ENCODE peak calls at places on chromosomes 4 and X, in six cellular contexts. One of them, this sample, is unnamed.

GRCh38 chrX:123626962-123627361 is 105.9 kb downstream of the THOC2 start:
- DNase-seq in fibroblast of the aortic adventitia: peak
- DNase-seq in esophagus squamous epithelium: no peak
- DNase-seq in ovary: no peak
- DNase-seq in heart left ventricle: no peak
- DNase-seq in tibial nerve: no peak
- DNase-seq in this sample: no peak

GRCh38 chr4:26192921-26193894 is 127.6 kb upstream of the RBPJ start:
- DNase-seq in fibroblast of the aortic adventitia: no peak
- DNase-seq in esophagus squamous epithelium: no peak
- DNase-seq in ovary: no peak
- DNase-seq in heart left ventricle: no peak
- DNase-seq in tibial nerve: no peak
- DNase-seq in this sample: no peak

GRCh38 chr4:169060396-169061081 is 50.5 kb upstream of the CBR4 start:
- DNase-seq in fibroblast of the aortic adventitia: peak
- DNase-seq in esophagus squamous epithelium: no peak
- DNase-seq in ovary: no peak
- DNase-seq in heart left ventricle: no peak
- DNase-seq in tibial nerve: no peak
- DNase-seq in this sample: no peak

GRCh38 chrX:20116575-20117240 is at the start of gene MAP7D2:
- DNase-seq in fibroblast of the aortic adventitia: no peak
- DNase-seq in esophagus squamous epithelium: no peak
- DNase-seq in ovary: no peak
- DNase-seq in heart left ventricle: no peak
- DNase-seq in tibial nerve: no peak
- DNase-seq in this sample: no peak

GRCh38 chrX:106481341-106481740 is 130.4 kb upstream of the RADX start:
- DNase-seq in fibroblast of the aortic adventitia: peak
- DNase-seq in esophagus squamous epithelium: no peak
- DNase-seq in ovary: peak
- DNase-seq in heart left ventricle: no peak
- DNase-seq in tibial nerve: peak
- DNase-seq in this sample: no peak

GRCh38 chr4:176988226-176988625 is 195.5 kb upstream of the VEGFC start:
- DNase-seq in fibroblast of the aortic adventitia: peak
- DNase-seq in esophagus squamous epithelium: no peak
- DNase-seq in ovary: no peak
- DNase-seq in heart left ventricle: no peak
- DNase-seq in tibial nerve: no peak
- DNase-seq in this sample: no peak

GRCh38 chr4:186676531-186677158 is 47.0 kb downstream of the FAT1 start:
- DNase-seq in fibroblast of the aortic adventitia: peak
- DNase-seq in esophagus squamous epithelium: no peak
- DNase-seq in ovary: no peak
- DNase-seq in heart left ventricle: no peak
- DNase-seq in tibial nerve: no peak
- DNase-seq in this sample: no peak

GRCh38 chr4:101355767-101356702 is 8.7 kb upstream of the PPP3CA start:
- DNase-seq in fibroblast of the aortic adventitia: peak
- DNase-seq in esophagus squamous epithelium: no peak
- DNase-seq in ovary: peak
- DNase-seq in heart left ventricle: no peak
- DNase-seq in tibial nerve: no peak
- DNase-seq in this sample: no peak

GRCh38 chr4:73908965-73909364 is 39.8 kb downstream of the CXCL1 start:
- DNase-seq in fibroblast of the aortic adventitia: no peak
- DNase-seq in esophagus squamous epithelium: no peak
- DNase-seq in ovary: no peak
- DNase-seq in heart left ventricle: no peak
- DNase-seq in tibial nerve: no peak
- DNase-seq in this sample: no peak

GRCh38 chr4:74631338-74631737 is 163.0 kb downstream of the BTC start:
- DNase-seq in fibroblast of the aortic adventitia: no peak
- DNase-seq in esophagus squamous epithelium: no peak
- DNase-seq in ovary: no peak
- DNase-seq in heart left ventricle: no peak
- DNase-seq in tibial nerve: no peak
- DNase-seq in this sample: no peak

GRCh38 chrX:38654302-38654701 is 93.0 kb downstream of the TSPAN7 start:
- DNase-seq in fibroblast of the aortic adventitia: peak
- DNase-seq in esophagus squamous epithelium: no peak
- DNase-seq in ovary: no peak
- DNase-seq in heart left ventricle: no peak
- DNase-seq in tibial nerve: peak
- DNase-seq in this sample: no peak

GRCh38 chr4:154490589-154491340 is 834 bp downstream of the DCHS2 start:
- DNase-seq in fibroblast of the aortic adventitia: no peak
- DNase-seq in esophagus squamous epithelium: no peak
- DNase-seq in ovary: peak
- DNase-seq in heart left ventricle: no peak
- DNase-seq in tibial nerve: no peak
- DNase-seq in this sample: peak

GRCh38 chr4:26916195-26916594 is 55.6 kb downstream of the STIM2 start:
- DNase-seq in fibroblast of the aortic adventitia: peak
- DNase-seq in esophagus squamous epithelium: no peak
- DNase-seq in ovary: no peak
- DNase-seq in heart left ventricle: no peak
- DNase-seq in tibial nerve: no peak
- DNase-seq in this sample: no peak

GRCh38 chr4:168882650-168883233 is 127.3 kb downstream of the CBR4 start:
- DNase-seq in fibroblast of the aortic adventitia: peak
- DNase-seq in esophagus squamous epithelium: no peak
- DNase-seq in ovary: peak
- DNase-seq in heart left ventricle: no peak
- DNase-seq in tibial nerve: no peak
- DNase-seq in this sample: no peak

GRCh38 chrX:21373637-21374162 is 518 bp upstream of the CNKSR2 start:
- DNase-seq in fibroblast of the aortic adventitia: no peak
- DNase-seq in esophagus squamous epithelium: no peak
- DNase-seq in ovary: no peak
- DNase-seq in heart left ventricle: peak
- DNase-seq in tibial nerve: no peak
- DNase-seq in this sample: no peak

GRCh38 chrX:129522184-129523059 is 868 bp downstream of the SMARCA1 start:
- DNase-seq in fibroblast of the aortic adventitia: peak
- DNase-seq in esophagus squamous epithelium: no peak
- DNase-seq in ovary: peak
- DNase-seq in heart left ventricle: peak
- DNase-seq in tibial nerve: peak
- DNase-seq in this sample: peak

GRCh38 chrX:72735561-72735960 is 21.5 kb upstream of the PHKA1 start:
- DNase-seq in fibroblast of the aortic adventitia: no peak
- DNase-seq in esophagus squamous epithelium: no peak
- DNase-seq in ovary: no peak
- DNase-seq in heart left ventricle: no peak
- DNase-seq in tibial nerve: no peak
- DNase-seq in this sample: no peak

GRCh38 chr4:89800012-89800516 is 36.9 kb downstream of the SNCA start:
- DNase-seq in fibroblast of the aortic adventitia: peak
- DNase-seq in esophagus squamous epithelium: no peak
- DNase-seq in ovary: no peak
- DNase-seq in heart left ventricle: no peak
- DNase-seq in tibial nerve: no peak
- DNase-seq in this sample: no peak

GRCh38 chrX:40571600-40571999 is 9.2 kb upstream of the ATP6AP2 start:
- DNase-seq in fibroblast of the aortic adventitia: no peak
- DNase-seq in esophagus squamous epithelium: no peak
- DNase-seq in ovary: no peak
- DNase-seq in heart left ventricle: no peak
- DNase-seq in tibial nerve: no peak
- DNase-seq in this sample: no peak

GRCh38 chrX:40578039-40578438 is 2.7 kb upstream of the ATP6AP2 start:
- DNase-seq in fibroblast of the aortic adventitia: no peak
- DNase-seq in esophagus squamous epithelium: no peak
- DNase-seq in ovary: no peak
- DNase-seq in heart left ventricle: no peak
- DNase-seq in tibial nerve: no peak
- DNase-seq in this sample: no peak

GRCh38 chrX:40570346-40571093 is 10.2 kb upstream of the ATP6AP2 start:
- DNase-seq in fibroblast of the aortic adventitia: no peak
- DNase-seq in esophagus squamous epithelium: no peak
- DNase-seq in ovary: no peak
- DNase-seq in heart left ventricle: no peak
- DNase-seq in tibial nerve: no peak
- DNase-seq in this sample: no peak

GRCh38 chrX:40576291-40576690 is 4.5 kb upstream of the ATP6AP2 start:
- DNase-seq in fibroblast of the aortic adventitia: no peak
- DNase-seq in esophagus squamous epithelium: no peak
- DNase-seq in ovary: no peak
- DNase-seq in heart left ventricle: no peak
- DNase-seq in tibial nerve: no peak
- DNase-seq in this sample: no peak

DNA sequence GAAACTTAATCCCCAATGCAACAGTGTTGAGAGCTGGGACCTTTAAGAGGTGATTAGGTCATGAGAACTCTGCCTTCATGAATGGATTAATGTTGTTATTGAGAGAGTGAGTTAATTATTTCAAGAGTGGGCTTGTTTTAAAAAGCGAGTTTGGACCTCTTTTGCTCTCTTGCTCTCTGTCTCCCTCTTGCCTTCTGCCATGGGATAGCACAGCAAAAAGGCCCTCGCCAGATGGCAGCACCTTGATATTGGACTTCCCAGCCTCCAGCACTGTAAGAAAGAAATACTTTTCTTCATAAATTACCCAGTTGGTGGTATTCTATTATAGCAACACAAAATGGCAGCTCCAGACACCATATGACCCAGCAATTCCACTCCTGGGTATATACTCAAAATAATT is 7.0 kb upstream of the ATP6AP2 start:
- DNase-seq in fibroblast of the aortic adventitia: no peak
- DNase-seq in esophagus squamous epithelium: no peak
- DNase-seq in ovary: no peak
- DNase-seq in heart left ventricle: no peak
- DNase-seq in tibial nerve: no peak
- DNase-seq in this sample: no peak
- TF ChIP-seq CTCF in fibroblast of the aortic adventitia: peak
- TF ChIP-seq CTCF in esophagus squamous epithelium: no peak
- TF ChIP-seq CTCF in ovary: no peak
- TF ChIP-seq CTCF in heart left ventricle: no peak
- TF ChIP-seq CTCF in tibial nerve: no peak
- TF ChIP-seq CTCF in this sample: no peak

GRCh38 chr4:139018501-139018900 is 2.9 kb downstream of the NOCT start:
- DNase-seq in fibroblast of the aortic adventitia: no peak
- DNase-seq in esophagus squamous epithelium: no peak
- DNase-seq in ovary: no peak
- DNase-seq in heart left ventricle: no peak
- DNase-seq in tibial nerve: no peak
- DNase-seq in this sample: no peak

GRCh38 chr4:139014391-139015268 is 951 bp upstream of the NOCT start:
- DNase-seq in fibroblast of the aortic adventitia: peak
- DNase-seq in esophagus squamous epithelium: no peak
- DNase-seq in ovary: peak
- DNase-seq in heart left ventricle: no peak
- DNase-seq in tibial nerve: peak
- DNase-seq in this sample: no peak

GRCh38 chr4:139017861-139018260 is 2.3 kb downstream of the NOCT start:
- DNase-seq in fibroblast of the aortic adventitia: peak
- DNase-seq in esophagus squamous epithelium: no peak
- DNase-seq in ovary: no peak
- DNase-seq in heart left ventricle: no peak
- DNase-seq in tibial nerve: no peak
- DNase-seq in this sample: no peak

GRCh38 chr4:139015948-139016451 is 419 bp downstream of the NOCT start:
- DNase-seq in fibroblast of the aortic adventitia: peak
- DNase-seq in esophagus squamous epithelium: no peak
- DNase-seq in ovary: peak
- DNase-seq in heart left ventricle: peak
- DNase-seq in tibial nerve: no peak
- DNase-seq in this sample: no peak

DNA sequence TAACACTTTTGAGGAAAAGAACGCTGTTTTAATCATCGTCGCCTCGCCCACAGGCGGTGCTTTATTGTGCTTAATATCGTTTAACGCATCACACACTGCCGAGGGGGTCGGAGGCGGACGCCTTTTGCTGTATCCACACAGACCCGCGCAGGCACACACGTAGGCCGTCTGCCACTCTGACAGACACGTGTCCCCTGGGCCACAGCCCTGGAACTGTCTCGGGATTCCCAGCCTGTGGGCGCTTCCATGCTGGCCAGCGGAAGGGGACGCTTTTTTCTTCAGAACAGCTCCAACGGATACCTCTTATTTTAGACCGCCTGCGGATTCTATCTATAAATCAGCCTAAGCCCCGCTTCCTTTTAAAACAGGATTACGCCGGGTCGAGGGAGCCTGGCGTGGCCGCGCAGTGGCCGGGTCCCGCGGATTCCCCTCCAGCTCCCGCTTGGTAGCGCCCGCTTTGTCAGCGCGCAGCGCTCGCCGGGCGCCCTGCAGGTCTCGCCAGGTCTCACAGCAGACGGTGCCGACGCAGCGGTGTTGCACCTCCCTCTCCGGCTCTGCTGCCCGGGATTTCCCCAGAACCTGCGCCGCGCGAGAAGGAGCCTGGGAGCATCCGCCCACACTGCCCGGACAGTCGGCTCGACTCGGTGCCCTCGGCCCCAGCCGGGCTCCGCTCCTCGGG is at the start of gene NOCT:
- DNase-seq in fibroblast of the aortic adventitia: peak
- DNase-seq in esophagus squamous epithelium: peak
- DNase-seq in ovary: peak
- DNase-seq in heart left ventricle: peak
- DNase-seq in tibial nerve: peak
- DNase-seq in this sample: peak
- TF ChIP-seq CTCF in fibroblast of the aortic adventitia: no peak
- TF ChIP-seq CTCF in esophagus squamous epithelium: peak
- TF ChIP-seq CTCF in ovary: peak
- TF ChIP-seq CTCF in heart left ventricle: no peak
- TF ChIP-seq CTCF in tibial nerve: peak
- TF ChIP-seq CTCF in this sample: no peak

GRCh38 chrX:16268206-16268605 is 100.9 kb downstream of the MAGEB17 start:
- DNase-seq in fibroblast of the aortic adventitia: no peak
- DNase-seq in esophagus squamous epithelium: no peak
- DNase-seq in ovary: no peak
- DNase-seq in heart left ventricle: no peak
- DNase-seq in tibial nerve: no peak
- DNase-seq in this sample: no peak
- TF ChIP-seq CTCF in fibroblast of the aortic adventitia: no peak
- TF ChIP-seq CTCF in esophagus squamous epithelium: no peak
- TF ChIP-seq CTCF in ovary: no peak
- TF ChIP-seq CTCF in heart left ventricle: no peak
- TF ChIP-seq CTCF in tibial nerve: no peak
- TF ChIP-seq CTCF in this sample: no peak

DNA sequence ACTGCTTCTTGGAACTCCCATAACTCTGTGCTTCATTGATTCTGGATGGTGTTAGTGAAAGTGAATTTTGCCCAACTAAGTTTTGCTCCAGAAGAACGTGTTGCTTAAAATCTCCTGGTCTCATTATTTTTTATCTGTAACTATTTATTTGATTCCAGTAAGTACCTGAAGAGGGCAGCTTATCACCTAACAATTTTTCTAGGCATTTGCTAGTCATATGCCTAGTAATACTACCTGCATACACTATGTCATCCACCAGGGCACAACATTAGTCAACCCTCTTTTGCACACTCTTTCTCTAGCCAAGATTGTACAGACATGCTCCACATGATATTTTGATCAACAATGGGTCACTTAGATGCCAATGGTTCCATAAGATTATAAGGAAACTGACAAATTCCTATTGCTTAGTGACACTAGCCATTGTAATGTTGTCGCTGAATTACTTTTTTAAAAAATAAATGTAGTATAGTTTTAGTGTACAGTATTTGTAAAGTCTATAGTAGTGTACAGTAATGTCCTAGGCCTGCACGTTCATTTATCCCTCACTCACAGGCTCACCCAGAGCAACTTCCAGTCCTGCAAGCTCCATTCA is 499.9 kb upstream of the AADAT start:
- DNase-seq in fibroblast of the aortic adventitia: peak
- DNase-seq in esophagus squamous epithelium: no peak
- DNase-seq in ovary: no peak
- DNase-seq in heart left ventricle: no peak
- DNase-seq in tibial nerve: no peak
- DNase-seq in this sample: no peak
- TF ChIP-seq CTCF in fibroblast of the aortic adventitia: peak
- TF ChIP-seq CTCF in esophagus squamous epithelium: no peak
- TF ChIP-seq CTCF in ovary: no peak
- TF ChIP-seq CTCF in heart left ventricle: no peak
- TF ChIP-seq CTCF in tibial nerve: no peak
- TF ChIP-seq CTCF in this sample: peak